ENCODE peak calls at places on chromosomes 12 and 14, in eight cellular contexts. A is D341Med; U is GM03348; Y is stimulated activated CD8-positive, alpha-beta memory T cell treated with anti-CD3 and anti-CD28 coated beads, Interleukin-7, amount 100 ng/mL, for 4 hours; K is HT-29; F is GM23248; E is dorsolateral prefrontal cortex; V is stromal cell of bone marrow. J is an unnamed sample.

GRCh38 chr14:98754343-98755025 is 517.5 kb downstream of the BCL11B start:
- DNase-seq in Y (no peak), F (no peak), E (no peak), K (no peak), V (no peak), A (no peak), U (no peak), J (no peak)

GRCh38 chr14:91138511-91139359 is 24.9 kb downstream of the DGLUCY start:
- DNase-seq in Y (no peak), K (peak), V (no peak), E (no peak), A (peak), U (no peak), F (peak), J (peak)

GRCh38 chr12:74111688-74112360 is 425.8 kb upstream of the ATXN7L3B start:
- DNase-seq in A (peak), V (no peak), K (peak), Y (no peak), F (no peak), U (no peak), E (peak), J (no peak)

GRCh38 chr14:53619625-53620324 is 336.9 kb downstream of the BMP4 start:
- DNase-seq in K (no peak), F (peak), V (peak), E (no peak), U (peak), A (no peak), Y (no peak), J (no peak)

GRCh38 chr12:69108024-69108423 is 131.3 kb upstream of the CPSF6 start:
- DNase-seq in K (no peak), A (no peak), U (no peak), Y (no peak), E (no peak), V (no peak), F (no peak), J (no peak)

GRCh38 chr14:88129306-88130056 is 124.5 kb downstream of the GPR65 start:
- DNase-seq in A (no peak), V (peak), E (no peak), K (no peak), U (peak), F (peak), Y (no peak), J (no peak)

GRCh38 chr14:104436047-104436531 is 143.5 kb upstream of the C14orf180 start:
- DNase-seq in Y (no peak), A (peak), K (peak), U (peak), E (peak), F (peak), V (peak), J (no peak)

GRCh38 chr14:92525318-92526095 is 11.9 kb downstream of the RIN3 start:
- DNase-seq in E (no peak), K (no peak), F (no peak), U (no peak), A (no peak), Y (no peak), V (no peak), J (no peak)

GRCh38 chr12:113757223-113758002 is 208.7 kb downstream of the RBM19 start:
- DNase-seq in Y (no peak), E (no peak), V (no peak), K (no peak), U (no peak), F (no peak), A (peak), J (no peak)

GRCh38 chr14:22542360-22542759 is 46.7 kb downstream of the DAD1 start:
- DNase-seq in F (no peak), A (no peak), V (no peak), Y (no peak), E (no peak), U (no peak), K (no peak), J (no peak)

GRCh38 chr12:67981236-67982164 is 7.7 kb upstream of the IFNG-AS1 start:
- DNase-seq in U (peak), K (no peak), F (peak), V (peak), A (no peak), Y (no peak), E (no peak), J (no peak)

GRCh38 chr12:82314406-82314892 is 43.7 kb downstream of the CCDC59 start:
- DNase-seq in V (no peak), F (no peak), E (no peak), Y (no peak), U (no peak), K (peak), A (no peak), J (no peak)

GRCh38 chr12:96235497-96235826 is 41.3 kb downstream of the ELK3 start:
- DNase-seq in A (no peak), F (no peak), V (no peak), U (no peak), Y (no peak), K (no peak), E (no peak), J (no peak)

GRCh38 chr12:131644481-131644880 is 66.4 kb upstream of the SFSWAP start:
- DNase-seq in F (no peak), E (no peak), V (no peak), K (no peak), U (peak), Y (no peak), A (no peak), J (no peak)

GRCh38 chr12:66695130-66695529 is 16.3 kb upstream of the GRIP1 start:
- DNase-seq in U (no peak), K (no peak), V (no peak), F (no peak), A (no peak), E (no peak), Y (no peak), J (no peak)

GRCh38 chr12:85280138-85280983 is at the start of gene ALX1:
- DNase-seq in A (peak), Y (no peak), K (no peak), E (no peak), F (peak), U (peak), V (peak), J (no peak)

GRCh38 chr12:62686938-62687337 is 220.3 kb downstream of the MON2 start:
- DNase-seq in V (peak), K (no peak), A (no peak), F (peak), E (no peak), U (peak), Y (no peak), J (no peak)

GRCh38 chr12:109949089-109949488 is 47.1 kb downstream of the GIT2 start:
- DNase-seq in E (no peak), F (peak), U (peak), A (no peak), V (no peak), Y (no peak), K (no peak), J (no peak)

GRCh38 chr12:4794503-4794902 is 74.3 kb downstream of the GALNT8 start:
- DNase-seq in F (no peak), Y (no peak), V (no peak), A (no peak), U (no peak), E (no peak), K (no peak), J (no peak)

GRCh38 chr12:123131879-123132402 is 18.9 kb downstream of the PITPNM2 start:
- DNase-seq in U (no peak), A (peak), Y (no peak), V (no peak), K (no peak), E (no peak), F (no peak), J (peak)

GRCh38 chr12:114314403-114314802 is 91.5 kb downstream of the TBX5 start:
- DNase-seq in U (no peak), A (no peak), K (no peak), V (no peak), E (no peak), F (no peak), Y (no peak), J (no peak)

GRCh38 chr14:99518441-99519346 is 37.5 kb downstream of the CCNK start:
- DNase-seq in K (peak), E (peak), F (peak), U (peak), Y (peak), V (no peak), A (peak), J (peak)

GRCh38 chr12:78703820-78704525 is 160.6 kb upstream of the SYT1 start:
- DNase-seq in E (no peak), K (peak), Y (no peak), A (no peak), U (peak), F (peak), V (peak), J (no peak)

GRCh38 chr12:54504550-54504949 is 7.0 kb downstream of the NCKAP1L start:
- DNase-seq in U (no peak), A (no peak), E (no peak), V (no peak), F (no peak), K (no peak), Y (no peak), J (no peak)

GRCh38 chr12:108457006-108457733 is 57.9 kb upstream of the FICD start:
- DNase-seq in Y (no peak), F (peak), A (peak), V (peak), K (peak), E (no peak), U (peak), J (peak)

GRCh38 chr12:52402377-52402776 is 3.8 kb downstream of the KRT82 start:
- DNase-seq in U (no peak), Y (no peak), E (no peak), F (no peak), K (no peak), A (no peak), V (no peak), J (no peak)